ENCODE peak calls at places on chromosomes 7 and 10, in ten cellular contexts. A, R, O, H, M, Q, G, D, C and U are unnamed samples.

GRCh38 chr10:60444494-60445064 is 54.9 kb upstream of the ANK3 start:
- DNase-seq in R (no peak), Q (peak), G (no peak), C (no peak), D (no peak), O (no peak), M (no peak), H (no peak), A (no peak), U (no peak)

GRCh38 chr7:87179180-87179579 is 26.9 kb downstream of the DMTF1 start:
- DNase-seq in R (no peak), O (no peak), A (no peak), C (no peak), D (no peak), Q (no peak), G (no peak), H (no peak), M (no peak), U (no peak)

GRCh38 chr10:117536359-117536861 is 6.1 kb upstream of the EMX2 start:
- DNase-seq in Q (no peak), H (no peak), C (no peak), O (no peak), D (no peak), R (no peak), G (no peak), M (no peak), A (no peak), U (no peak)

GRCh38 chr7:50953820-50954219 is 171.1 kb upstream of the GRB10 start:
- DNase-seq in H (no peak), R (no peak), O (peak), D (no peak), Q (peak), A (no peak), M (no peak), G (peak), C (no peak), U (no peak)

GRCh38 chr7:46545790-46546189 is 624.7 kb upstream of the IGFBP3 start:
- DNase-seq in G (no peak), Q (no peak), O (no peak), D (no peak), C (no peak), A (no peak), R (no peak), M (no peak), H (no peak), U (no peak)

GRCh38 chr10:30803901-30804322 is 174.4 kb upstream of the LYZL2 start:
- DNase-seq in H (peak), R (peak), Q (no peak), M (no peak), O (no peak), A (peak), D (no peak), C (no peak), G (peak), U (no peak)

GRCh38 chr10:128070161-128070560 is 56.1 kb downstream of the MKI67 start:
- DNase-seq in A (peak), O (no peak), G (no peak), R (no peak), M (peak), D (no peak), C (peak), H (peak), Q (no peak), U (no peak)

GRCh38 chr10:28717659-28718201 is 40.4 kb downstream of the BAMBI start:
- DNase-seq in R (no peak), H (no peak), G (no peak), M (no peak), Q (no peak), D (no peak), A (no peak), O (no peak), C (no peak), U (no peak)

GRCh38 chr10:109275970-109276369 is 647.3 kb downstream of the XPNPEP1 start:
- DNase-seq in G (no peak), C (no peak), Q (no peak), O (no peak), H (no peak), R (no peak), D (no peak), A (no peak), M (no peak), U (no peak)

GRCh38 chr7:149547126-149547525 is 49.5 kb upstream of the ZNF746 start:
- DNase-seq in G (no peak), R (no peak), C (no peak), A (no peak), H (no peak), D (no peak), M (no peak), Q (no peak), O (no peak), U (no peak)
- TF ChIP-seq CTCF in G (no peak), R (no peak), C (no peak), A (no peak), H (no peak), D (no peak), M (no peak), Q (peak), O (peak), U (no peak)

DNA sequence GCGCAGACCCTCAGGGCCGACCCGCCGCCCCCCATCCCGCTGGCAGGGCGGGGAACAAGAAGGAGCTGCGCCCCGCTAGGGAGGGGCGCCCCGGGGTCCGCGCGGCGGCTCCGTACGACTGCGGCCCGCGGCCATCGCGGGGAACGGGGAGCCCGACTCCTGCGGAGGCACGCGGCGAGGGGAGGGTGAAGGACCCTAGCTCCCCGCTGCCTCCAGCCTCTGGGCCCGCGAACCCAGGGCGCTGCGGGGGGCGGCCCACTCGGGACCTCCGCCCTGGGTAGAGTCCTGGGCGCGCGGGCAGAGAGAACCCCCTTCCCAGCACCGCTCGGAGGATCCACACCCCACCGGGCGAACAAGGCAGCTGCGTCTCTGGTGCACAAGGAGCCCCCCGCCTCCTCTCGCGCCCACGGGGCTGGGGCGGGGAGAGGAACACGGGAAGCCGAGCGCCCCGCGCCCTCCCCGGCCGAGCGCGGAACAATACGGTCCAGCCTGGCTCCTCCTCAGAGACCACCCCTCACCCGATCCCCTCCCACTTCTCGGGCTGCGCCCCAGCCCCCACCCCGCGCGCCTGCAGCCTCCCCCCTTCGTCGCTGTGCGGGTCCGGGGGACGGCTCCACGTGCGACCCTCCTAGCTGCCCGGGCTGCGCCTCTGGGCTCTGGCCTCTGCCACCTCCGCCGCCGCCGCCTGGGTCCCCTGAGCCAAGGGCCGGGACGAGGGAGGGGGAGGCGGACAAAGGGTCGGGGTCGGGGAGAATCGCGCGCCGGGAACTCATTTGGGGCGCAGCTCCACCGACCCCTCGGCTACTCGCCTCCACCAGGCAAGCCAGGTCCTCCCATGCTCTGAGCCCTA is at the start of gene WDR86:
- DNase-seq in Q (no peak), R (no peak), M (no peak), G (no peak), A (peak), O (no peak), C (no peak), D (no peak), H (peak), U (no peak)
- H3K4me3 ChIP-seq in Q (no peak), R (peak), M (peak), G (peak), A (peak), O (peak), C (peak), D (peak), H (peak), U (peak)

GRCh38 chr10:113957013-113957412 is 86.7 kb upstream of the ADRB1 start:
- DNase-seq in O (no peak), H (no peak), G (no peak), D (no peak), M (no peak), C (no peak), R (no peak), A (no peak), Q (no peak), U (no peak)

GRCh38 chr10:113959383-113959760 is 84.3 kb upstream of the ADRB1 start:
- DNase-seq in R (peak), O (no peak), G (no peak), A (no peak), M (no peak), H (no peak), C (peak), Q (no peak), D (no peak), U (peak)

GRCh38 chr10:113961261-113961938 is 82.3 kb upstream of the ADRB1 start:
- DNase-seq in Q (peak), A (no peak), M (no peak), R (no peak), C (peak), D (no peak), H (no peak), G (no peak), O (no peak), U (no peak)

GRCh38 chr10:113958631-113959382 is 84.9 kb upstream of the ADRB1 start:
- DNase-seq in M (peak), G (peak), Q (peak), O (no peak), C (peak), R (no peak), D (peak), H (no peak), A (no peak), U (peak)

DNA sequence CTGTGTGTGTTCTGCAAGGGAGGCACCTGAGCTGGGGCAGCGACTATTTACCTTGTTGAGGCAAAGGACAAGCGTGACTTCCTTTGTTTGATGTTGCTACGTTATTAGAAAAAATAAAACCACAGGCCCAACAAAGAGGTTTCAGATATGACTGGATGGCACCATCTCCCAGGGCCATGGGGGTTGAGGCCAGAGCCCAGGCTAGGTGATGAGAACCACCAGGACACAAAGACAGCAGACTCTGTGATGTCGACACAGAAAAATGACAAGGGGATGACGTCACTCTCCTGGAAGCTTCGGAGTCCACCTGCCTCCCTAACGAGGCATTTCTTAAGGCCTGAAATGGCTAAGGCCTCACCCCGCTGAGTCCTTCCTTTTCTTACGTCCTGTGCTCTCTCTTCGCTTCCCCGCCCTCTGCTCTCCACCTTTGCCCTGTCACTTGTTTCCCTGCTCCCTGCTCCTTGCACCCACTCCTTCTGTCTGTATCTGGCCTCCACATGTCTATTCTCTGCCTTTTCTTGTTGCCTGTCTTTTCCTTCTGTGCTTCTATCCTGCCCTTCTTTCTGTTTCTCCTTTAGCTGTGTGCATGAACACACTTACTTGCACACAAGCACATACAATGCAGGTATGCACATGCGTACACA is 82.9 kb upstream of the ADRB1 start:
- DNase-seq in R (no peak), A (no peak), O (peak), D (no peak), M (peak), G (no peak), H (no peak), C (peak), Q (peak), U (peak)
- TF ChIP-seq POLR2A in R (no peak), A (no peak), O (no peak), D (no peak), M (no peak), G (no peak), H (no peak), C (peak), Q (no peak), U (no peak)

GRCh38 chr10:14858338-14858925 is 20.2 kb upstream of the SUV39H2 start:
- DNase-seq in D (no peak), R (no peak), A (no peak), H (no peak), G (no peak), M (no peak), O (no peak), C (no peak), Q (no peak), U (no peak)
- TF ChIP-seq CTCF in D (no peak), R (no peak), A (no peak), H (no peak), G (no peak), M (no peak), O (no peak), C (no peak), Q (no peak), U (no peak)